ENCODE peak calls at places on chromosomes 16 and 17, in nine cellular contexts. V, U, M, T, G, K, E, Q and Z are unnamed samples.

GRCh38 chr17:17510456-17511292 is 14.5 kb upstream of the RASD1 start:
- DNase-seq in E (peak), U (no peak), T (no peak), K (no peak), V (peak), Q (no peak), G (no peak), M (no peak), Z (no peak)

GRCh38 chr17:265726-266125 is 84.3 kb upstream of the DOC2B start:
- DNase-seq in U (no peak), E (no peak), M (no peak), G (peak), V (peak), T (no peak), K (no peak), Q (no peak), Z (no peak)

GRCh38 chr16:22191966-22192260 is 14.2 kb upstream of the EEF2K start:
- DNase-seq in U (no peak), V (no peak), Q (peak), K (no peak), T (peak), M (no peak), E (no peak), G (no peak), Z (no peak)

GRCh38 chr16:11377156-11377555 is 31.9 kb downstream of the RMI2 start:
- DNase-seq in G (no peak), E (no peak), M (no peak), K (no peak), V (no peak), U (no peak), T (no peak), Q (no peak), Z (no peak)

GRCh38 chr17:47776330-47777197 is 43.5 kb downstream of the TBX21 start:
- DNase-seq in K (no peak), U (peak), V (no peak), G (no peak), T (no peak), E (peak), Q (peak), M (peak), Z (no peak)

GRCh38 chr17:81254955-81255717 is 16.0 kb downstream of the NDUFAF8 start:
- DNase-seq in T (no peak), V (peak), G (peak), U (peak), E (peak), K (peak), M (peak), Q (peak), Z (no peak)

GRCh38 chr16:7456221-7456620 is 123.6 kb downstream of the RBFOX1 start:
- DNase-seq in K (no peak), E (no peak), T (no peak), Q (no peak), M (no peak), V (no peak), U (no peak), G (no peak), Z (no peak)

GRCh38 chr16:77416939-77417480 is 17.8 kb downstream of the ADAMTS18 start:
- DNase-seq in K (no peak), E (no peak), U (no peak), T (no peak), Q (no peak), V (no peak), G (no peak), M (no peak), Z (no peak)

GRCh38 chr17:18143044-18143936 is 34.7 kb downstream of the MYO15A start:
- DNase-seq in Q (no peak), U (peak), G (no peak), V (no peak), M (peak), E (peak), T (no peak), K (no peak), Z (no peak)

GRCh38 chr17:79797492-79798295 is 817 bp upstream of the CBX8 start:
- DNase-seq in K (no peak), V (peak), G (no peak), Q (no peak), T (peak), U (no peak), M (peak), E (no peak), Z (no peak)

GRCh38 chr17:50262001-50262794 is 12.1 kb upstream of the TMEM92 start:
- DNase-seq in T (no peak), M (no peak), K (no peak), V (no peak), G (peak), U (no peak), E (no peak), Q (no peak), Z (no peak)

GRCh38 chr16:65388592-65388991 is 266.7 kb upstream of the CDH11 start:
- DNase-seq in M (no peak), U (peak), Q (peak), G (no peak), V (no peak), T (no peak), E (no peak), K (peak), Z (peak)

GRCh38 chr16:50573947-50574751 is 26.0 kb downstream of the NKD1 start:
- DNase-seq in U (no peak), V (no peak), K (no peak), Q (peak), M (no peak), G (no peak), T (no peak), E (no peak), Z (no peak)

GRCh38 chr17:83061586-83061985 is 17.8 kb upstream of the METRNL start:
- DNase-seq in M (no peak), V (no peak), K (no peak), G (no peak), Q (no peak), U (no peak), T (no peak), E (no peak), Z (no peak)

GRCh38 chr17:15157051-15157450 is 108.1 kb downstream of the PMP22 start:
- DNase-seq in E (peak), V (no peak), T (no peak), G (no peak), U (peak), Q (no peak), K (peak), M (no peak), Z (no peak)

GRCh38 chr17:65270932-65271700 is 133.9 kb downstream of the RGS9 start:
- DNase-seq in G (peak), V (no peak), K (no peak), Q (peak), E (no peak), U (no peak), M (no peak), T (no peak), Z (no peak)

GRCh38 chr16:57987441-57988177 is 12.9 kb downstream of the ZNF319 start:
- DNase-seq in U (no peak), V (no peak), E (no peak), G (no peak), M (no peak), Q (no peak), K (no peak), T (no peak), Z (no peak)

GRCh38 chr17:8292639-8293395 is 2.4 kb downstream of the SLC25A35 start:
- DNase-seq in Q (no peak), U (no peak), T (no peak), M (no peak), K (no peak), V (no peak), G (no peak), E (no peak), Z (no peak)

GRCh38 chr16:50025544-50025931 is 513 bp downstream of the CNEP1R1 start:
- DNase-seq in K (no peak), G (no peak), V (peak), U (peak), M (peak), E (peak), T (peak), Q (peak), Z (no peak)

GRCh38 chr16:72066747-72067146 is 3.7 kb downstream of the HPR start:
- DNase-seq in Q (peak), V (no peak), M (peak), G (no peak), T (no peak), U (peak), K (no peak), E (peak), Z (peak)